ENCODE peak calls at places on chromosomes 5 and 9, in six cellular contexts. One of them, this sample, is unnamed.

GRCh38 chr5:6827815-6828214 is 114.6 kb downstream of the TENT4A start:
- DNase-seq in lower leg skin: no peak
- DNase-seq in fibroblast of gingiva: no peak
- DNase-seq in CD8-positive, alpha-beta memory T cell: no peak
- DNase-seq in T-helper 2 cell: no peak
- DNase-seq in upper lobe of right lung: no peak
- DNase-seq in this sample: peak

GRCh38 chr5:2169862-2170820 is 287.4 kb upstream of the IRX4 start:
- DNase-seq in lower leg skin: no peak
- DNase-seq in fibroblast of gingiva: no peak
- DNase-seq in CD8-positive, alpha-beta memory T cell: no peak
- DNase-seq in T-helper 2 cell: no peak
- DNase-seq in upper lobe of right lung: no peak
- DNase-seq in this sample: no peak

GRCh38 chr5:128252794-128253193 is 169.2 kb downstream of the SLC12A2 start:
- DNase-seq in lower leg skin: no peak
- DNase-seq in fibroblast of gingiva: peak
- DNase-seq in CD8-positive, alpha-beta memory T cell: no peak
- DNase-seq in T-helper 2 cell: no peak
- DNase-seq in upper lobe of right lung: no peak
- DNase-seq in this sample: no peak

GRCh38 chr9:75106856-75107255 is 18.5 kb downstream of the OSTF1 start:
- DNase-seq in lower leg skin: no peak
- DNase-seq in fibroblast of gingiva: no peak
- DNase-seq in CD8-positive, alpha-beta memory T cell: no peak
- DNase-seq in T-helper 2 cell: no peak
- DNase-seq in upper lobe of right lung: no peak
- DNase-seq in this sample: no peak

GRCh38 chr9:98130576-98131228 is 11.7 kb upstream of the TRIM14 start:
- DNase-seq in lower leg skin: peak
- DNase-seq in fibroblast of gingiva: no peak
- DNase-seq in CD8-positive, alpha-beta memory T cell: no peak
- DNase-seq in T-helper 2 cell: no peak
- DNase-seq in upper lobe of right lung: no peak
- DNase-seq in this sample: no peak

GRCh38 chr5:66655395-66656324 is 59.5 kb downstream of the MAST4 start:
- DNase-seq in lower leg skin: no peak
- DNase-seq in fibroblast of gingiva: no peak
- DNase-seq in CD8-positive, alpha-beta memory T cell: no peak
- DNase-seq in T-helper 2 cell: no peak
- DNase-seq in upper lobe of right lung: no peak
- DNase-seq in this sample: no peak

GRCh38 chr5:128135286-128135685 is 51.7 kb downstream of the SLC12A2 start:
- DNase-seq in lower leg skin: no peak
- DNase-seq in fibroblast of gingiva: peak
- DNase-seq in CD8-positive, alpha-beta memory T cell: no peak
- DNase-seq in T-helper 2 cell: no peak
- DNase-seq in upper lobe of right lung: no peak
- DNase-seq in this sample: no peak

GRCh38 chr5:157893611-157894010 is 34.7 kb upstream of the CLINT1 start:
- DNase-seq in lower leg skin: no peak
- DNase-seq in fibroblast of gingiva: no peak
- DNase-seq in CD8-positive, alpha-beta memory T cell: no peak
- DNase-seq in T-helper 2 cell: no peak
- DNase-seq in upper lobe of right lung: no peak
- DNase-seq in this sample: no peak

GRCh38 chr5:777756-778161 is 6.8 kb downstream of the ZDHHC11B start:
- DNase-seq in lower leg skin: no peak
- DNase-seq in fibroblast of gingiva: no peak
- DNase-seq in CD8-positive, alpha-beta memory T cell: no peak
- DNase-seq in T-helper 2 cell: no peak
- DNase-seq in upper lobe of right lung: peak
- DNase-seq in this sample: no peak

GRCh38 chr9:114697951-114698351 is 16.0 kb upstream of the TEX48 start:
- DNase-seq in lower leg skin: no peak
- DNase-seq in fibroblast of gingiva: no peak
- DNase-seq in CD8-positive, alpha-beta memory T cell: no peak
- DNase-seq in T-helper 2 cell: no peak
- DNase-seq in upper lobe of right lung: no peak
- DNase-seq in this sample: no peak

GRCh38 chr9:5857928-5858327 is 25.0 kb upstream of the ERMP1 start:
- DNase-seq in lower leg skin: no peak
- DNase-seq in fibroblast of gingiva: no peak
- DNase-seq in CD8-positive, alpha-beta memory T cell: no peak
- DNase-seq in T-helper 2 cell: no peak
- DNase-seq in upper lobe of right lung: no peak
- DNase-seq in this sample: no peak

GRCh38 chr5:112203229-112203628 is 215.8 kb downstream of the EPB41L4A start:
- DNase-seq in lower leg skin: no peak
- DNase-seq in fibroblast of gingiva: no peak
- DNase-seq in CD8-positive, alpha-beta memory T cell: no peak
- DNase-seq in T-helper 2 cell: no peak
- DNase-seq in upper lobe of right lung: no peak
- DNase-seq in this sample: no peak

GRCh38 chr5:74357827-74358226 is 282.7 kb downstream of the ENC1 start:
- DNase-seq in lower leg skin: no peak
- DNase-seq in fibroblast of gingiva: no peak
- DNase-seq in CD8-positive, alpha-beta memory T cell: no peak
- DNase-seq in T-helper 2 cell: no peak
- DNase-seq in upper lobe of right lung: no peak
- DNase-seq in this sample: no peak

GRCh38 chr5:54644226-54644625 is 126.7 kb downstream of the SNX18 start:
- DNase-seq in lower leg skin: no peak
- DNase-seq in fibroblast of gingiva: no peak
- DNase-seq in CD8-positive, alpha-beta memory T cell: no peak
- DNase-seq in T-helper 2 cell: no peak
- DNase-seq in upper lobe of right lung: no peak
- DNase-seq in this sample: no peak